ENCODE peak calls at places on chromosomes 5 and 9, in ten cellular contexts. One of them, this sample, is unnamed. For H3K27me3, the result is how much of the 10 kb centered on the place peaks cover.

GRCh38 chr9:133875131-133875530 is 117.0 kb downstream of the VAV2 start:
- DNase-seq in BE2C: peak
- DNase-seq in GM23248: no peak
- DNase-seq in brain microvascular endothelial cell: no peak
- DNase-seq in lower lobe of right lung: no peak
- DNase-seq in kidney epithelial cell: no peak
- DNase-seq in IMR-90: no peak
- DNase-seq in psoas muscle: no peak
- DNase-seq in HCT116: no peak
- DNase-seq in esophagus squamous epithelium: no peak
- DNase-seq in this sample: no peak

GRCh38 chr5:125719681-125720676 is 703.2 kb upstream of the GRAMD2B start:
- DNase-seq in BE2C: no peak
- DNase-seq in GM23248: no peak
- DNase-seq in brain microvascular endothelial cell: no peak
- DNase-seq in lower lobe of right lung: no peak
- DNase-seq in kidney epithelial cell: no peak
- DNase-seq in IMR-90: peak
- DNase-seq in psoas muscle: no peak
- DNase-seq in HCT116: no peak
- DNase-seq in esophagus squamous epithelium: no peak
- DNase-seq in this sample: no peak

GRCh38 chr9:111839387-111839786 is 44.6 kb upstream of the SHOC1 start:
- DNase-seq in BE2C: no peak
- DNase-seq in GM23248: peak
- DNase-seq in brain microvascular endothelial cell: peak
- DNase-seq in lower lobe of right lung: peak
- DNase-seq in kidney epithelial cell: no peak
- DNase-seq in IMR-90: peak
- DNase-seq in psoas muscle: no peak
- DNase-seq in HCT116: no peak
- DNase-seq in esophagus squamous epithelium: no peak
- DNase-seq in this sample: no peak

GRCh38 chr5:100797863-100798262 is 105.2 kb downstream of the ST8SIA4 start:
- DNase-seq in BE2C: no peak
- DNase-seq in GM23248: peak
- DNase-seq in brain microvascular endothelial cell: peak
- DNase-seq in lower lobe of right lung: no peak
- DNase-seq in kidney epithelial cell: peak
- DNase-seq in IMR-90: peak
- DNase-seq in psoas muscle: no peak
- DNase-seq in HCT116: no peak
- DNase-seq in esophagus squamous epithelium: no peak
- DNase-seq in this sample: no peak

GRCh38 chr5:1763548-1763911 is 36.1 kb downstream of the MRPL36 start:
- DNase-seq in BE2C: peak
- DNase-seq in GM23248: peak
- DNase-seq in brain microvascular endothelial cell: peak
- DNase-seq in lower lobe of right lung: peak
- DNase-seq in kidney epithelial cell: no peak
- DNase-seq in IMR-90: peak
- DNase-seq in psoas muscle: no peak
- DNase-seq in HCT116: peak
- DNase-seq in esophagus squamous epithelium: no peak
- DNase-seq in this sample: peak

GRCh38 chr5:134511796-134512660 is 13.4 kb upstream of the JADE2 start:
- DNase-seq in BE2C: peak
- DNase-seq in GM23248: peak
- DNase-seq in brain microvascular endothelial cell: peak
- DNase-seq in lower lobe of right lung: peak
- DNase-seq in kidney epithelial cell: no peak
- DNase-seq in IMR-90: peak
- DNase-seq in psoas muscle: peak
- DNase-seq in HCT116: no peak
- DNase-seq in esophagus squamous epithelium: peak
- DNase-seq in this sample: peak

GRCh38 chr5:128695791-128696520 is 157.9 kb upstream of the FBN2 start:
- DNase-seq in BE2C: no peak
- DNase-seq in GM23248: peak
- DNase-seq in brain microvascular endothelial cell: no peak
- DNase-seq in lower lobe of right lung: no peak
- DNase-seq in kidney epithelial cell: no peak
- DNase-seq in IMR-90: peak
- DNase-seq in psoas muscle: no peak
- DNase-seq in HCT116: no peak
- DNase-seq in esophagus squamous epithelium: no peak
- DNase-seq in this sample: no peak

GRCh38 chr5:140785905-140786686 is at the start of gene PCDHA1:
- DNase-seq in BE2C: peak
- DNase-seq in GM23248: no peak
- DNase-seq in brain microvascular endothelial cell: no peak
- DNase-seq in lower lobe of right lung: peak
- DNase-seq in kidney epithelial cell: no peak
- DNase-seq in IMR-90: no peak
- DNase-seq in psoas muscle: no peak
- DNase-seq in HCT116: no peak
- DNase-seq in esophagus squamous epithelium: no peak
- DNase-seq in this sample: no peak

GRCh38 chr5:172144931-172145869 is 42.8 kb downstream of the STK10 start:
- DNase-seq in BE2C: no peak
- DNase-seq in GM23248: no peak
- DNase-seq in brain microvascular endothelial cell: no peak
- DNase-seq in lower lobe of right lung: no peak
- DNase-seq in kidney epithelial cell: no peak
- DNase-seq in IMR-90: no peak
- DNase-seq in psoas muscle: no peak
- DNase-seq in HCT116: no peak
- DNase-seq in esophagus squamous epithelium: no peak
- DNase-seq in this sample: no peak

GRCh38 chr5:12861891-12862290 is 957.6 kb upstream of the CTNND2 start:
- DNase-seq in BE2C: no peak
- DNase-seq in GM23248: no peak
- DNase-seq in brain microvascular endothelial cell: no peak
- DNase-seq in lower lobe of right lung: no peak
- DNase-seq in kidney epithelial cell: no peak
- DNase-seq in IMR-90: no peak
- DNase-seq in psoas muscle: no peak
- DNase-seq in HCT116: no peak
- DNase-seq in esophagus squamous epithelium: no peak
- DNase-seq in this sample: no peak

GRCh38 chr9:101736723-101737122 is 1.7 kb downstream of the GRIN3A start:
- DNase-seq in BE2C: no peak
- DNase-seq in GM23248: peak
- DNase-seq in brain microvascular endothelial cell: peak
- DNase-seq in lower lobe of right lung: no peak
- DNase-seq in kidney epithelial cell: no peak
- DNase-seq in IMR-90: no peak
- DNase-seq in psoas muscle: peak
- DNase-seq in HCT116: no peak
- DNase-seq in esophagus squamous epithelium: no peak
- DNase-seq in this sample: no peak

GRCh38 chr9:133564451-133564850 is 29.9 kb downstream of the ADAMTSL2 start:
- DNase-seq in BE2C: no peak
- DNase-seq in GM23248: no peak
- DNase-seq in brain microvascular endothelial cell: no peak
- DNase-seq in lower lobe of right lung: no peak
- DNase-seq in kidney epithelial cell: no peak
- DNase-seq in IMR-90: no peak
- DNase-seq in psoas muscle: no peak
- DNase-seq in HCT116: no peak
- DNase-seq in esophagus squamous epithelium: no peak
- DNase-seq in this sample: no peak

GRCh38 chr5:11355491-11355890 is 548.8 kb downstream of the CTNND2 start:
- DNase-seq in BE2C: no peak
- DNase-seq in GM23248: no peak
- DNase-seq in brain microvascular endothelial cell: no peak
- DNase-seq in lower lobe of right lung: no peak
- DNase-seq in kidney epithelial cell: no peak
- DNase-seq in IMR-90: no peak
- DNase-seq in psoas muscle: no peak
- DNase-seq in HCT116: no peak
- DNase-seq in esophagus squamous epithelium: no peak
- DNase-seq in this sample: no peak

GRCh38 chr9:129548571-129549135 is 72.2 kb downstream of the C9orf50 start:
- DNase-seq in BE2C: no peak
- DNase-seq in GM23248: peak
- DNase-seq in brain microvascular endothelial cell: no peak
- DNase-seq in lower lobe of right lung: no peak
- DNase-seq in kidney epithelial cell: no peak
- DNase-seq in IMR-90: no peak
- DNase-seq in psoas muscle: no peak
- DNase-seq in HCT116: no peak
- DNase-seq in esophagus squamous epithelium: no peak
- DNase-seq in this sample: no peak

GRCh38 chr9:136693490-136694162 is 6.4 kb upstream of the AGPAT2 start:
- DNase-seq in BE2C: no peak
- DNase-seq in GM23248: peak
- DNase-seq in brain microvascular endothelial cell: no peak
- DNase-seq in lower lobe of right lung: peak
- DNase-seq in kidney epithelial cell: peak
- DNase-seq in IMR-90: peak
- DNase-seq in psoas muscle: no peak
- DNase-seq in HCT116: peak
- DNase-seq in esophagus squamous epithelium: no peak
- DNase-seq in this sample: peak

GRCh38 chr5:153998010-153998409 is 40.7 kb downstream of the FAM114A2 start:
- DNase-seq in BE2C: no peak
- DNase-seq in GM23248: peak
- DNase-seq in brain microvascular endothelial cell: no peak
- DNase-seq in lower lobe of right lung: no peak
- DNase-seq in kidney epithelial cell: no peak
- DNase-seq in IMR-90: no peak
- DNase-seq in psoas muscle: no peak
- DNase-seq in HCT116: no peak
- DNase-seq in esophagus squamous epithelium: no peak
- DNase-seq in this sample: no peak

GRCh38 chr9:123473226-123473625 is 117.2 kb downstream of the CRB2 start:
- DNase-seq in BE2C: peak
- DNase-seq in GM23248: no peak
- DNase-seq in brain microvascular endothelial cell: no peak
- DNase-seq in lower lobe of right lung: no peak
- DNase-seq in kidney epithelial cell: no peak
- DNase-seq in IMR-90: no peak
- DNase-seq in psoas muscle: no peak
- DNase-seq in HCT116: no peak
- DNase-seq in esophagus squamous epithelium: no peak
- DNase-seq in this sample: no peak

GRCh38 chr9:91433180-91433579 is 9.5 kb upstream of the NFIL3 start:
- DNase-seq in BE2C: no peak
- DNase-seq in GM23248: peak
- DNase-seq in brain microvascular endothelial cell: peak
- DNase-seq in lower lobe of right lung: no peak
- DNase-seq in kidney epithelial cell: peak
- DNase-seq in IMR-90: peak
- DNase-seq in psoas muscle: no peak
- DNase-seq in HCT116: peak
- DNase-seq in esophagus squamous epithelium: no peak
- DNase-seq in this sample: peak

GRCh38 chr5:76457685-76458491 is 54.8 kb downstream of the IQGAP2 start:
- DNase-seq in BE2C: no peak
- DNase-seq in GM23248: no peak
- DNase-seq in brain microvascular endothelial cell: no peak
- DNase-seq in lower lobe of right lung: no peak
- DNase-seq in kidney epithelial cell: no peak
- DNase-seq in IMR-90: no peak
- DNase-seq in psoas muscle: no peak
- DNase-seq in HCT116: no peak
- DNase-seq in esophagus squamous epithelium: no peak
- DNase-seq in this sample: no peak

GRCh38 chr5:170297589-170298462 is at the start of gene LCP2:
- DNase-seq in BE2C: no peak
- DNase-seq in GM23248: no peak
- DNase-seq in brain microvascular endothelial cell: no peak
- DNase-seq in lower lobe of right lung: no peak
- DNase-seq in kidney epithelial cell: no peak
- DNase-seq in IMR-90: no peak
- DNase-seq in psoas muscle: no peak
- DNase-seq in HCT116: no peak
- DNase-seq in esophagus squamous epithelium: no peak
- DNase-seq in this sample: no peak
- H3K4me3 ChIP-seq in BE2C: no peak
- H3K4me3 ChIP-seq in GM23248: no peak
- H3K4me3 ChIP-seq in brain microvascular endothelial cell: no peak
- H3K4me3 ChIP-seq in lower lobe of right lung: peak
- H3K4me3 ChIP-seq in kidney epithelial cell: no peak
- H3K4me3 ChIP-seq in IMR-90: no peak
- H3K4me3 ChIP-seq in psoas muscle: peak
- H3K4me3 ChIP-seq in HCT116: no peak
- H3K4me3 ChIP-seq in esophagus squamous epithelium: peak
- H3K4me3 ChIP-seq in this sample: no peak

GRCh38 chr5:122701640-122702523 is 73.0 kb upstream of the SNX2 start:
- DNase-seq in BE2C: no peak
- DNase-seq in GM23248: no peak
- DNase-seq in brain microvascular endothelial cell: no peak
- DNase-seq in lower lobe of right lung: no peak
- DNase-seq in kidney epithelial cell: no peak
- DNase-seq in IMR-90: no peak
- DNase-seq in psoas muscle: no peak
- DNase-seq in HCT116: no peak
- DNase-seq in esophagus squamous epithelium: no peak
- DNase-seq in this sample: no peak
- H3K27me3 ChIP-seq in BE2C: under half
- H3K27me3 ChIP-seq in GM23248: under half
- H3K27me3 ChIP-seq in brain microvascular endothelial cell: under half
- H3K27me3 ChIP-seq in lower lobe of right lung: under half
- H3K27me3 ChIP-seq in kidney epithelial cell: under half
- H3K27me3 ChIP-seq in IMR-90: under half
- H3K27me3 ChIP-seq in psoas muscle: under half
- H3K27me3 ChIP-seq in HCT116: under half
- H3K27me3 ChIP-seq in esophagus squamous epithelium: under half
- H3K27me3 ChIP-seq in this sample: under half

GRCh38 chr9:69168709-69169217 is 5.3 kb upstream of the TJP2 start:
- DNase-seq in BE2C: no peak
- DNase-seq in GM23248: peak
- DNase-seq in brain microvascular endothelial cell: no peak
- DNase-seq in lower lobe of right lung: no peak
- DNase-seq in kidney epithelial cell: no peak
- DNase-seq in IMR-90: peak
- DNase-seq in psoas muscle: no peak
- DNase-seq in HCT116: no peak
- DNase-seq in esophagus squamous epithelium: no peak
- DNase-seq in this sample: no peak
- H3K4me3 ChIP-seq in BE2C: no peak
- H3K4me3 ChIP-seq in GM23248: no peak
- H3K4me3 ChIP-seq in brain microvascular endothelial cell: no peak
- H3K4me3 ChIP-seq in lower lobe of right lung: peak
- H3K4me3 ChIP-seq in kidney epithelial cell: no peak
- H3K4me3 ChIP-seq in IMR-90: no peak
- H3K4me3 ChIP-seq in psoas muscle: no peak
- H3K4me3 ChIP-seq in HCT116: no peak
- H3K4me3 ChIP-seq in esophagus squamous epithelium: no peak
- H3K4me3 ChIP-seq in this sample: no peak

DNA sequence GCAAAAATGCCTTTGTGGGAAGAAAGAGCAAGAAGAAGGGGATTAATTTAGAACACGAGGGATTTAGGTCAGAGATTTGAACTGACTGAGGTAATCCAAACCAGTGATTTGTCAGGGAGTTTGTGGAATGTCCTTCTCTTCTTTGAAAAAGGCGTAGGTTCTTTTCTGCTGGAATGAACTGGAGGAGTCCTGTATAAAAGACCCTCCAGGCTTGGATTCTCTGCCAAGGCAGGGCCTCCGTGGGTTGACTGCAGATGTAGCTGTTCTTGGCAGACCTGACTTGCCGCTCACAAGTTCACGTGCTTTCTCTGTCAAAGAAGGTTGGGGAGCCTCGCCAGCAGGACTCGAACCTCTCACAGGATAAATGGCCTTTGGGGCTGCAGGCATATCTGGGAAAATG is 62.8 kb upstream of the STC2 start:
- DNase-seq in BE2C: no peak
- DNase-seq in GM23248: no peak
- DNase-seq in brain microvascular endothelial cell: no peak
- DNase-seq in lower lobe of right lung: no peak
- DNase-seq in kidney epithelial cell: no peak
- DNase-seq in IMR-90: no peak
- DNase-seq in psoas muscle: no peak
- DNase-seq in HCT116: no peak
- DNase-seq in esophagus squamous epithelium: no peak
- DNase-seq in this sample: no peak
- H3K27me3 ChIP-seq in BE2C: under half
- H3K27me3 ChIP-seq in GM23248: under half
- H3K27me3 ChIP-seq in brain microvascular endothelial cell: under half
- H3K27me3 ChIP-seq in lower lobe of right lung: under half
- H3K27me3 ChIP-seq in kidney epithelial cell: under half
- H3K27me3 ChIP-seq in IMR-90: under half
- H3K27me3 ChIP-seq in psoas muscle: under half
- H3K27me3 ChIP-seq in HCT116: under half
- H3K27me3 ChIP-seq in esophagus squamous epithelium: under half
- H3K27me3 ChIP-seq in this sample: under half